ENCODE peak calls at places on chromosome 7, in five cellular contexts. P is hepatocyte, Y is EL, S is cardiac septum, V is hippocampal formation. Q is an unnamed sample.

GRCh38 chr7:141072548-141073172 is 1.2 kb upstream of the TMEM178B start:
- DNase-seq in P (peak; percentile 50), Y (peak; percentile 84), S (no peak), V (peak; percentile 86), Q (peak; percentile 69)

GRCh38 chr7:139589474-139589873 is 66.0 kb downstream of the CLEC2L start:
- DNase-seq in P (no peak), Y (no peak), S (no peak), V (no peak), Q (no peak)

GRCh38 chr7:113799896-113800295 is 118.9 kb downstream of the PPP1R3A start:
- DNase-seq in P (no peak), Y (no peak), S (no peak), V (no peak), Q (no peak)

GRCh38 chr7:91941450-91941849 is 788 bp downstream of the AKAP9 start:
- DNase-seq in P (peak; percentile 37), Y (peak; percentile 28), S (no peak), V (no peak), Q (peak; percentile 17)

GRCh38 chr7:44150466-44150832 is 9.3 kb upstream of the MYL7 start:
- DNase-seq in P (no peak), Y (no peak), S (peak; percentile 20), V (no peak), Q (no peak)

GRCh38 chr7:108468246-108468645 is 12.0 kb upstream of the NRCAM start:
- DNase-seq in P (no peak), Y (no peak), S (no peak), V (no peak), Q (no peak)

GRCh38 chr7:101865031-101865824 is 47.8 kb downstream of the CUX1 start:
- DNase-seq in P (no peak), Y (no peak), S (no peak), V (no peak), Q (no peak)

GRCh38 chr7:33645096-33645495 is 260.2 kb upstream of the BMPER start:
- DNase-seq in P (no peak), Y (no peak), S (no peak), V (no peak), Q (no peak)

GRCh38 chr7:22663319-22663718 is 63.7 kb upstream of the IL6 start:
- DNase-seq in P (no peak), Y (peak; percentile 79), S (no peak), V (no peak), Q (peak; percentile 35)

Q was measured in HFFc6.